ENCODE peak calls at places on chromosomes 7 and 10, in seven cellular contexts. E is adrenal gland, V is H54, J is esophagus muscularis mucosa, M is ovary, G is HepG2, L is endothelial cell of umbilical vein. Z is an unnamed sample.

GRCh38 chr10:86821600-86821999 is 65.2 kb downstream of the BMPR1A start:
- DNase-seq in V (no peak), E (no peak), M (peak), J (no peak), G (no peak), L (no peak), Z (no peak)

GRCh38 chr10:126749030-126749655 is 78.7 kb upstream of the C10orf90 start:
- DNase-seq in J (no peak), E (peak), M (peak), G (peak), V (peak), L (peak), Z (peak)

GRCh38 chr10:60358282-60358681 is 31.4 kb downstream of the ANK3 start:
- DNase-seq in V (no peak), L (no peak), J (no peak), E (no peak), M (no peak), G (no peak), Z (no peak)

GRCh38 chr10:59088912-59089573 is 87.4 kb upstream of the PHYHIPL start:
- DNase-seq in V (no peak), E (no peak), J (peak), M (no peak), G (no peak), L (no peak), Z (no peak)

GRCh38 chr7:45647967-45648670 is 74.0 kb downstream of the ADCY1 start:
- DNase-seq in G (no peak), L (no peak), E (no peak), V (no peak), M (no peak), J (no peak), Z (no peak)

GRCh38 chr7:157873181-157873580 is 536.4 kb downstream of the DNAJB6 start:
- DNase-seq in E (no peak), M (no peak), G (no peak), L (no peak), J (no peak), V (no peak), Z (no peak)

GRCh38 chr10:21946946-21947345 is 56.6 kb downstream of the DNAJC1 start:
- DNase-seq in G (no peak), J (no peak), V (no peak), M (no peak), E (no peak), L (no peak), Z (no peak)

GRCh38 chr10:58824396-58824795 is 311.7 kb downstream of the BICC1 start:
- DNase-seq in L (no peak), J (no peak), M (no peak), E (no peak), G (no peak), V (no peak), Z (no peak)

GRCh38 chr10:84179059-84179710 is 5.6 kb downstream of the GPR15LG start:
- DNase-seq in E (no peak), V (no peak), G (no peak), J (no peak), M (no peak), L (no peak), Z (no peak)

GRCh38 chr7:128007293-128007680 is 23.9 kb downstream of the LRRC4 start:
- DNase-seq in E (no peak), V (no peak), M (no peak), J (no peak), G (no peak), L (no peak), Z (no peak)

GRCh38 chr7:105806592-105807266 is 69.7 kb downstream of the ATXN7L1 start:
- DNase-seq in M (no peak), G (no peak), V (peak), L (peak), J (no peak), E (no peak), Z (no peak)

GRCh38 chr10:35640474-35640873 is 1.6 kb downstream of the FZD8 start:
- DNase-seq in M (peak), G (peak), V (peak), L (peak), E (peak), J (no peak), Z (peak)

GRCh38 chr7:48421357-48421756 is 250.1 kb downstream of the ABCA13 start:
- DNase-seq in V (no peak), G (no peak), L (no peak), M (no peak), J (peak), E (no peak), Z (no peak)

GRCh38 chr7:103985565-103986126 is 3.8 kb downstream of the RELN start:
- DNase-seq in E (no peak), L (no peak), M (no peak), J (no peak), G (peak), V (no peak), Z (no peak)

GRCh38 chr7:72037494-72037893 is 374.6 kb downstream of the CALN1 start:
- DNase-seq in J (no peak), L (no peak), G (no peak), V (no peak), E (no peak), M (no peak), Z (no peak)

GRCh38 chr7:74418538-74418937 is 35.2 kb upstream of the GTF2IRD1 start:
- DNase-seq in L (no peak), E (no peak), G (no peak), V (no peak), J (no peak), M (no peak), Z (no peak)

GRCh38 chr7:103934508-103934907 is 55.0 kb downstream of the RELN start:
- DNase-seq in G (no peak), E (no peak), V (no peak), L (no peak), M (no peak), J (no peak), Z (no peak)

GRCh38 chr10:18238875-18239485 is 98.8 kb downstream of the CACNB2 start:
- DNase-seq in M (no peak), V (no peak), G (peak), J (peak), L (peak), E (no peak), Z (no peak)

GRCh38 chr7:137871173-137871915 is 24.6 kb upstream of the DGKI start:
- DNase-seq in V (no peak), E (no peak), M (no peak), L (no peak), J (no peak), G (no peak), Z (no peak)

GRCh38 chr10:19785366-19785765 is 30.9 kb upstream of the PLXDC2 start:
- DNase-seq in L (no peak), E (no peak), G (no peak), J (no peak), V (no peak), M (no peak), Z (no peak)

GRCh38 chr7:12612622-12613021 is 42.1 kb downstream of the SCIN start:
- DNase-seq in E (no peak), L (no peak), V (no peak), G (no peak), M (no peak), J (no peak), Z (no peak)

GRCh38 chr7:111240371-111240770 is 149.4 kb downstream of the LRRN3 start:
- DNase-seq in L (no peak), J (no peak), G (no peak), M (no peak), V (no peak), E (no peak), Z (no peak)

GRCh38 chr7:4700577-4701235 is 18.6 kb downstream of the FOXK1 start:
- DNase-seq in L (peak), M (no peak), G (no peak), E (peak), V (peak), J (no peak), Z (peak)

GRCh38 chr7:47724335-47724982 is 142.5 kb upstream of the TNS3 start:
- DNase-seq in M (no peak), L (peak), V (peak), J (no peak), G (peak), E (no peak), Z (no peak)

GRCh38 chr10:30027057-30028005 is 32.1 kb downstream of the JCAD start:
- DNase-seq in M (peak), L (peak), G (no peak), V (no peak), J (no peak), E (peak), Z (peak)

GRCh38 chr10:91700788-91701444 is 68.0 kb upstream of the PPP1R3C start:
- DNase-seq in V (no peak), G (no peak), J (no peak), L (peak), M (no peak), E (no peak), Z (no peak)

GRCh38 chr10:29435809-29436501 is 147.1 kb downstream of the LYZL1 start:
- DNase-seq in V (no peak), G (peak), J (no peak), E (no peak), L (no peak), M (no peak), Z (no peak)

GRCh38 chr7:115724400-115725056 is 306.0 kb downstream of the TFEC start:
- DNase-seq in M (no peak), E (no peak), V (no peak), L (peak), G (peak), J (no peak), Z (no peak)

GRCh38 chr7:39682042-39682441 is 58.7 kb downstream of the RALA start:
- DNase-seq in V (no peak), M (no peak), E (no peak), J (no peak), L (no peak), G (no peak), Z (no peak)

GRCh38 chr7:157586426-157586955 is 249.7 kb downstream of the DNAJB6 start:
- DNase-seq in L (no peak), G (no peak), E (no peak), J (no peak), V (no peak), M (no peak), Z (no peak)

GRCh38 chr10:1156921-1157614 is 100.9 kb downstream of the WDR37 start:
- DNase-seq in L (no peak), G (no peak), M (no peak), V (no peak), J (peak), E (no peak), Z (no peak)

GRCh38 chr10:122422266-122422980 is 32.0 kb upstream of the ARMS2 start:
- DNase-seq in J (no peak), M (no peak), L (no peak), V (no peak), E (no peak), G (no peak), Z (no peak)

GRCh38 chr10:128661404-128662197 is 535.4 kb upstream of the MKI67 start:
- DNase-seq in V (no peak), J (no peak), M (no peak), E (no peak), L (no peak), G (no peak), Z (no peak)

GRCh38 chr7:101140339-101140699 is 13.4 kb downstream of the SERPINE1 start:
- DNase-seq in E (no peak), L (peak), J (no peak), M (no peak), V (no peak), G (no peak), Z (no peak)

GRCh38 chr7:101134399-101134980 is 7.6 kb downstream of the SERPINE1 start:
- DNase-seq in V (no peak), L (peak), J (no peak), E (no peak), M (no peak), G (no peak), Z (no peak)

GRCh38 chr7:101137651-101138148 is 10.8 kb downstream of the SERPINE1 start:
- DNase-seq in V (no peak), G (no peak), E (no peak), J (no peak), L (no peak), M (no peak), Z (peak)

GRCh38 chr7:101140746-101141382 is 13.4 kb upstream of the AP1S1 start:
- DNase-seq in J (no peak), V (no peak), M (no peak), E (no peak), L (no peak), G (no peak), Z (no peak)

GRCh38 chr7:101138149-101138870 is 11.4 kb downstream of the SERPINE1 start:
- DNase-seq in M (peak), G (peak), E (peak), L (peak), J (peak), V (peak), Z (peak)
- TF ChIP-seq POLR2A in M (no peak), G (no peak), E (peak), L (peak), J (no peak), V (no peak), Z (peak)

GRCh38 chr10:27461312-27461711 is 42.8 kb upstream of the RAB18 start:
- DNase-seq in V (no peak), L (no peak), J (no peak), E (no peak), M (no peak), G (no peak), Z (no peak)

GRCh38 chr10:27454837-27455236 is 49.3 kb upstream of the RAB18 start:
- DNase-seq in L (no peak), V (no peak), E (no peak), G (no peak), J (no peak), M (no peak), Z (no peak)

GRCh38 chr10:27457261-27457945 is 46.7 kb upstream of the RAB18 start:
- DNase-seq in G (no peak), J (no peak), V (no peak), M (no peak), E (no peak), L (no peak), Z (no peak)

DNA sequence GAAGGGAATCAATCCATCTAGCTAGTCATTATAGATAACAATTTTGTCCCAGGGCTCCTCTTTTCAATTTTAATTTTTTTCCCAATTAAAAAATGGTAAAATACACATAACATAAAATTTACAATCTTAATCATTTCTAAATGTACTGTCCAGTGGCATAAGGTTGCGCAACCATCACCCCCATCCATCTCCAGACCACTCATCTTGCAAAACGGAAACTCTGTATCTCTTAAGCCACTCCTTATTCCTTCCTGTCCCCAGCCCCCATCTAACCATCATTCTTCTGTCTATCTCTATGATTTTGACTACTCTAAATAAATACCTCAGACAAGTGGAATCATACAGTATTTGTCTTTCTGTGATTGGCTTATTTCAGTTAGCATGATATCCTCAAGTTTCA is 46.1 kb upstream of the RAB18 start:
- DNase-seq in G (no peak), E (no peak), L (no peak), M (no peak), V (no peak), J (no peak), Z (no peak)
- TF ChIP-seq POLR2A in G (no peak), E (no peak), L (no peak), M (no peak), V (no peak), J (no peak), Z (no peak)

DNA sequence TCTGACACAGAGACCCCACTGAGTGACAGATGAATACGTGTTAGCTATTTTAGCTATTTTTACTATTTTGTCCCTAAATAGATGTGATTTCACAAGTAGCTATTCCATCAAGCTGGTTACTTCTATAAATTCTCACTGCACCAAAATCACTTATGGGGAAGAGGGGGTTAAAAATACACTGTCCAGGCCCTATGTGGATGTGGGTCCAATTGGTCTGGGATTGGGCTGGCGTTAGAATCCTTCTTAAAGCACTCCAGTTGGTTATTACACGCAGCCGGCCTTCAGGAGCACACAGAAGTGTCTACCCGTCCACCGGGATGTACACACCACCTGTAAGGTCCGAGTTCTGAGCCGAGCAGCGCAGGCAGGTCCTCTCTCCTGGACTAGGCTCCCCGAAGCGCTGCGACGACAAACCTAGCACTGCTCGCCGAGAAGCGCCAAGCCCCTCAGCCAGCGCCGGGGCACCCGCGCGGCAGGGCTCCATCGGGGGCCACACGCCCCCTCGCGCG is 222.3 kb upstream of the MKLN1 start:
- DNase-seq in J (no peak), E (no peak), M (no peak), L (peak), G (no peak), V (no peak), Z (no peak)
- TF ChIP-seq POLR2A in J (no peak), E (no peak), M (no peak), L (no peak), G (no peak), V (no peak), Z (no peak)

GRCh38 chr7:69739906-69740545 is 141.8 kb downstream of the AUTS2 start:
- DNase-seq in G (no peak), V (no peak), L (no peak), J (no peak), E (peak), M (no peak), Z (no peak)
- TF ChIP-seq POLR2A in G (no peak), V (no peak), L (no peak), J (no peak), E (no peak), M (no peak), Z (no peak)

GRCh38 chr10:97640174-97640867 is at the start of gene PI4K2A:
- DNase-seq in G (peak), L (peak), M (peak), E (peak), J (peak), V (peak), Z (peak)
- TF ChIP-seq POLR2A in G (peak), L (peak), M (peak), E (peak), J (peak), V (peak), Z (peak)

GRCh38 chr10:102461187-102462054 is 10.1 kb upstream of the C10orf95 start:
- DNase-seq in L (peak), J (no peak), V (peak), M (peak), G (peak), E (peak), Z (peak)
- TF ChIP-seq POLR2A in L (no peak), J (no peak), V (peak), M (no peak), G (peak), E (peak), Z (peak)